ENCODE peak calls at places on chromosomes 7 and 10, in eight cellular contexts. C is HepG2, F is H1, G is K562, R is suprapubic skin, Y is spleen, N is sigmoid colon, Q is HL-60. T is an unnamed sample.

GRCh38 chr7:87375647-87376435 is 30.4 kb downstream of the CROT start:
- DNase-seq in C (no peak), F (no peak), G (no peak), R (no peak), Y (no peak), N (no peak), Q (no peak), T (no peak)

GRCh38 chr10:19767876-19768275 is 48.4 kb upstream of the PLXDC2 start:
- DNase-seq in C (no peak), F (peak), G (no peak), R (no peak), Y (no peak), N (no peak), Q (no peak), T (no peak)

GRCh38 chr10:89337493-89337892 is 9.7 kb downstream of the IFIT3 start:
- DNase-seq in C (no peak), F (no peak), G (no peak), R (no peak), Y (no peak), N (no peak), Q (no peak), T (no peak)

GRCh38 chr7:122305475-122306319 is 1.1 kb upstream of the FEZF1 start:
- DNase-seq in C (no peak), F (no peak), G (no peak), R (no peak), Y (peak), N (no peak), Q (no peak), T (no peak)

GRCh38 chr7:19305698-19306097 is 160.5 kb upstream of the FERD3L start:
- DNase-seq in C (no peak), F (no peak), G (no peak), R (no peak), Y (no peak), N (no peak), Q (no peak), T (no peak)

GRCh38 chr10:91036807-91037405 is 116.0 kb upstream of the ANKRD1 start:
- DNase-seq in C (no peak), F (no peak), G (no peak), R (no peak), Y (no peak), N (no peak), Q (no peak), T (no peak)

GRCh38 chr7:40656349-40656748 is 521.5 kb downstream of the SUGCT start:
- DNase-seq in C (no peak), F (no peak), G (no peak), R (no peak), Y (no peak), N (no peak), Q (no peak), T (no peak)

GRCh38 chr7:139875821-139876241 is 46.8 kb downstream of the TBXAS1 start:
- DNase-seq in C (no peak), F (no peak), G (no peak), R (no peak), Y (peak), N (no peak), Q (no peak), T (peak)

GRCh38 chr10:119650692-119651513 is at the start of gene BAG3:
- DNase-seq in C (peak), F (peak), G (peak), R (peak), Y (peak), N (peak), Q (peak), T (peak)

GRCh38 chr7:8391353-8392062 is 41.9 kb upstream of the NXPH1 start:
- DNase-seq in C (no peak), F (no peak), G (no peak), R (no peak), Y (no peak), N (no peak), Q (no peak), T (no peak)

GRCh38 chr7:139854803-139855497 is 25.9 kb downstream of the TBXAS1 start:
- DNase-seq in C (no peak), F (no peak), G (no peak), R (no peak), Y (no peak), N (no peak), Q (no peak), T (peak)

GRCh38 chr7:11570922-11571550 is 261.0 kb downstream of the THSD7A start:
- DNase-seq in C (no peak), F (no peak), G (no peak), R (no peak), Y (no peak), N (no peak), Q (no peak), T (no peak)

GRCh38 chr7:114243646-114244045 is 171.0 kb upstream of the FOXP2 start:
- DNase-seq in C (no peak), F (no peak), G (no peak), R (no peak), Y (no peak), N (no peak), Q (no peak), T (no peak)
- H3K27ac ChIP-seq in C (no peak), F (no peak), G (no peak), R (no peak), Y (no peak), N (no peak), Q (no peak), T (no peak)

DNA sequence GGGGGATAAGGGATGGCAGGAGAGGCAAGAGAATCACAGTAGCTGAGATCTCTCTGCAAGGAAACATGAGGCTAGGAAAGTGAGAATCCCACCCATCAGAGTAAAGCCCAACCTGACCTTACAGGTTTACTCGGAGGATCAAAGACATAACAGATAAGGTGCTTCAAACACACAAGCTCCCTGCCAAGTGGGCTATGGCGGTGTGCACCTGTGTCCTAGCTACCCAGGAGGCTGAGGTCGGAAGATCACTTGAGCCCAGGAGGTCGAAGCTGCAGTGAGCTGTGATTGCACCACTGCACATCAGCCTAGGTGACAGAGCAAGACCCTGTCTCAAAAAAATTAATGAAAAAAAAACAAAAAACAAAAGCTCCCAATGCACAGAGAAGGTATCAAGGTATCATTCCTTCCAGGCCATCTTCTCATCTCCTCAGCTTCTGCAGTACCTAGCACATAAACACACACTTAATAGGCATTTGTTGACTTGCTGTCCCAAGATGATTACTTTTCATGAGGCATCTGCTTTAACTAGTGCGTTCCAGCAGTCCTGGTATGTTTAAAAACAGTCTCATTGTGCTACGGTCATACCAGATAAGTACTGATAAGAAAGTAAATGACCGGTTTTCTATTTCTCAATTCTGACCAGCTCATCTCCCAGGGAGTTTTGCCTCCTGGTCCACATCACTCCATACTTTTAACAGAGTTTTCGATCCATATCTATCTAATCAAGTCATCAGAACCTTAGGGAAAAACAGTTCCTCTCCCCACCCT is 13.3 kb downstream of the GNA12 start:
- DNase-seq in C (no peak), F (no peak), G (no peak), R (no peak), Y (no peak), N (no peak), Q (no peak), T (no peak)
- TF ChIP-seq POLR2AphosphoS5 in C (no peak), F (no peak), G (no peak), R (no peak), Y (no peak), N (no peak), Q (no peak), T (no peak)

DNA sequence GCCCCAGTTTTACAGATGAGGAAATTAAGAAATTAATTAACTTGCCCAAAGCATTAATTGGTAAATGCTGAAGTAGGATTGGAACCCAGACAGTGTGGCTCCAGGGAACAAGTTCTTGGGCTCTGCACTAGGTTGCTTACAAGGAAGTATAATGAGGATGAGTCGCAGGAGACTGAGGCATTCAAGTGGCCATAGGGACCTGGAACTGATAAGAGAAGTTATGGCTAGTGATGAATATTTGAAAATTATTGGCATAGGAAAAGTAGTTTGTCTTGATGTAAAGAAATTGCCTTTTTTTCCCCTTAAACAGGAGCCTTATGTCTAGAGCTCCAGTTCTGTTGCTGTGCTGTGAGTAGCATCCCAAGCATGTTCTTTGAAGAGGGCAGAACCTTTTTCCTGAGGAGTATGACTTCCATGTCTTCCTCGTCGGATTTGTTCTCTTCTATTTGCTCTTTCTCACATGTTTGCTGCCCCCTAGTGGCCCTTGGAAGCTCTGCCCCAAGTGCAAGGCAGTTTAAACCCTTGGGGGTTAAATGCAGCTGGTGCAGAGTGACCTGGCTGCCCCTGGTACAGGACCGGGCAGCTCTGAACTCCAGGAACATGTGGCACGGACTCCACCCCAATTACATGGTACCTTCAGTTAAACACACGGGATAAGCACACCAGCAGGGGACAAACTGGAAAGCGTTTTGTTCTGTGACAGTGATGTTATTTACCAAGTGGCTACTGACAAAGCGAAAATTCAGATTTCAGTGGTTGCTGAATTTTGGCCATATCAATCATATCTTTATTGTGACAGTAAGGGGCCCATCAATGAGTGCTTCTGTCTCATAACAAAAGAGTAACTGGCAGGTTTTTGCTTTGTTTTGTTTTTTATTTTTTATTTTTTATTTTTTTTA is 148.8 kb downstream of the HECW1 start:
- DNase-seq in C (peak), F (peak), G (peak), R (peak), Y (peak), N (peak), Q (peak), T (no peak)
- TF ChIP-seq CTCF in C (peak), F (peak), G (peak), R (peak), Y (peak), N (peak), Q (peak), T (peak)

DNA sequence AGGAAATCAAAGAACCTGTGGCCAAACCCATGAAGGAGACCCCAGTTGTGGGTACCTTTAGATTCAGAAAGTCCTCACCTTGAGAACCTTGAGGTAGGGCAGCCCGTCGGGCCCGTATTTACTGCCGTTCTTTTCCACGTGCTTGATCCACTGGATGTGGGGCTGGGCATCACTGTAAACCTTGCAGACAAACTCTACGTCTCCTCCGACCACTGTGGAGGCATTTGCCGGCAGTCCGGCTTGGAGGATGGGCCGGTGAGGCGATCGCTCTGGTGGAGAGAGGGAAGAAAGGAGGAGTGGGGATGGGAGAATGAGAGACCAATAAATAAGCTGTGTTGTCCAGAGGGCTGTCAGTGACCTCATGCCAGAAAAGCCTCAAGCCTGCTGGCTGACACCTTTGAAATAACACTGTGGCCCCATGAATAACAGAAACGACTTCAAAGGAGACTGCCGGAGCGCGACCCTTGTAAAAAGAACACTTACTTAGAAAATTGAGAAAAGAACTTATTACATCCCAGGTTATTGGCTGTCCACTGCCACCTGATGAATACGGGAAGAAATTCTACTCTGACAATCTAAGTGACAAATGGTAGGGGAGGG is 78.2 kb downstream of the FGFR2 start:
- DNase-seq in C (no peak), F (no peak), G (no peak), R (no peak), Y (no peak), N (no peak), Q (no peak), T (no peak)
- H3K27ac ChIP-seq in C (no peak), F (no peak), G (no peak), R (no peak), Y (no peak), N (no peak), Q (no peak), T (no peak)

GRCh38 chr10:17655567-17656146 is 11.7 kb downstream of the STAM start:
- DNase-seq in C (peak), F (no peak), G (peak), R (no peak), Y (no peak), N (no peak), Q (peak), T (no peak)
- TF ChIP-seq POLR2AphosphoS5 in C (no peak), F (no peak), G (no peak), R (no peak), Y (no peak), N (no peak), Q (no peak), T (no peak)

GRCh38 chr10:75845538-75845937 is 414.1 kb downstream of the LRMDA start:
- DNase-seq in C (no peak), F (no peak), G (no peak), R (no peak), Y (no peak), N (no peak), Q (no peak), T (no peak)
- TF ChIP-seq CTCF in C (no peak), F (no peak), G (no peak), R (no peak), Y (peak), N (no peak), Q (no peak), T (no peak)